ENCODE peak calls at places on chromosomes 2 and 18, in four cellular contexts. L is GM23338; G is effector memory CD4-positive, alpha-beta T cell; Y is psoas muscle. M is an unnamed sample. For H3K4me1, the result is how much of the 10 kb centered on the place peaks cover.

GRCh38 chr2:3959372-3959771 is 256.0 kb downstream of the DCDC2C start:
- DNase-seq in L (peak), G (no peak), Y (no peak), M (peak)

GRCh38 chr2:19178175-19178574 is 180.2 kb downstream of the OSR1 start:
- DNase-seq in L (no peak), G (no peak), Y (no peak), M (no peak)

GRCh38 chr2:158810761-158811470 is 15.8 kb downstream of the DAPL1 start:
- DNase-seq in L (no peak), G (no peak), Y (no peak), M (no peak)

GRCh38 chr18:26089247-26090129 is 925 bp downstream of the SS18 start:
- DNase-seq in L (peak), G (no peak), Y (no peak), M (no peak)

GRCh38 chr18:57043241-57043640 is 103.6 kb upstream of the BOD1L2 start:
- DNase-seq in L (no peak), G (no peak), Y (no peak), M (no peak)

GRCh38 chr2:148338544-148338943 is 306.0 kb upstream of the EPC2 start:
- DNase-seq in L (no peak), G (no peak), Y (no peak), M (no peak)

GRCh38 chr2:146458585-146458984 is 1386.2 kb upstream of the ACVR2A start:
- DNase-seq in L (no peak), G (no peak), Y (no peak), M (no peak)

GRCh38 chr2:73037947-73038585 is 33.4 kb downstream of the SFXN5 start:
- DNase-seq in L (no peak), G (no peak), Y (no peak), M (no peak)

GRCh38 chr18:56831988-56832387 is 180.8 kb downstream of the WDR7 start:
- DNase-seq in L (peak), G (no peak), Y (no peak), M (no peak)

GRCh38 chr2:122423934-122424333 is 668.5 kb downstream of the TSN start:
- DNase-seq in L (peak), G (no peak), Y (no peak), M (no peak)

GRCh38 chr2:68236080-68236734 is 16.1 kb downstream of the PPP3R1 start:
- DNase-seq in L (no peak), G (no peak), Y (no peak), M (no peak)
- H3K4me1 ChIP-seq in L (half or more), G (under half), Y (half or more), M (under half)

GRCh38 chr2:219421323-219421722 is 3.1 kb downstream of the DES start:
- DNase-seq in L (no peak), G (no peak), Y (no peak), M (no peak)
- H3K4me3 ChIP-seq in L (no peak), G (no peak), Y (peak), M (no peak)

GRCh38 chr2:26119521-26119920 is 53.4 kb upstream of the GAREM2 start:
- DNase-seq in L (no peak), G (no peak), Y (no peak), M (no peak)
- H3K4me1 ChIP-seq in L (under half), G (under half), Y (under half), M (under half)

GRCh38 chr2:190062617-190063016 is at the start of gene MSTN:
- DNase-seq in L (no peak), G (no peak), Y (no peak), M (no peak)
- H3K4me3 ChIP-seq in L (no peak), G (no peak), Y (peak), M (no peak)

DNA sequence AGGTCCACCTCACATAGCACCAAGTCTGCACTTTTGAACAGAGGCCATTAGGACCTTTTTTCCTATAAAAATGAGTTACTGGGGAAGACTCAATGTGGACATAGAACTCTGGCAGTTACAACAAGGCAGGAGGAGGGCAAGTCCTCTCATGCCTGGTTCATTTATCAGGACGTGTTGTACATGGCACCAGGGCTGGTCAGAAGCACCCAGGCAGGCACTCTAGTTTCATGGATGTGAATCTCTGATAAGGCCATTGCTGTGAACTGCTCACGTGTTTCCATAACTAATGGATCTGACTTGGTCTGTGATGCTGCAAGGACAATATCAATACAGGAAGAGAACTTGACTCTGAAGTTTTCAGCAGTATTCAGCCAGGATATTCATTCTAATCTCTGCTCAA is 16.0 kb downstream of the CDC42EP3 start:
- DNase-seq in L (no peak), G (no peak), Y (no peak), M (no peak)
- H3K4me1 ChIP-seq in L (half or more), G (half or more), Y (half or more), M (under half)

GRCh38 chr2:38095655-38095995 is 19.7 kb upstream of the CYP1B1 start:
- DNase-seq in L (no peak), G (no peak), Y (no peak), M (no peak)

GRCh38 chr2:38098351-38099095 is 22.6 kb upstream of the CYP1B1 start:
- DNase-seq in L (peak), G (no peak), Y (no peak), M (no peak)

GRCh38 chr2:38095996-38096861 is 20.3 kb upstream of the CYP1B1 start:
- DNase-seq in L (peak), G (no peak), Y (peak), M (no peak)

GRCh38 chr2:38099096-38099997 is 23.4 kb upstream of the CYP1B1 start:
- DNase-seq in L (peak), G (no peak), Y (no peak), M (no peak)

GRCh38 chr2:38097611-38098350 is 21.8 kb upstream of the CYP1B1 start:
- DNase-seq in L (no peak), G (no peak), Y (no peak), M (no peak)
- H3K4me3 ChIP-seq in L (peak), G (no peak), Y (peak), M (no peak)

GRCh38 chr2:65413106-65413505 is 19.3 kb downstream of the SPRED2 start:
- DNase-seq in L (no peak), G (no peak), Y (no peak), M (no peak)

GRCh38 chr2:65404988-65405697 is 27.3 kb downstream of the SPRED2 start:
- DNase-seq in L (no peak), G (no peak), Y (no peak), M (no peak)

GRCh38 chr2:65411056-65411795 is 21.2 kb downstream of the SPRED2 start:
- DNase-seq in L (no peak), G (no peak), Y (no peak), M (no peak)

GRCh38 chr2:65407240-65407639 is 25.2 kb downstream of the SPRED2 start:
- DNase-seq in L (no peak), G (no peak), Y (no peak), M (no peak)

DNA sequence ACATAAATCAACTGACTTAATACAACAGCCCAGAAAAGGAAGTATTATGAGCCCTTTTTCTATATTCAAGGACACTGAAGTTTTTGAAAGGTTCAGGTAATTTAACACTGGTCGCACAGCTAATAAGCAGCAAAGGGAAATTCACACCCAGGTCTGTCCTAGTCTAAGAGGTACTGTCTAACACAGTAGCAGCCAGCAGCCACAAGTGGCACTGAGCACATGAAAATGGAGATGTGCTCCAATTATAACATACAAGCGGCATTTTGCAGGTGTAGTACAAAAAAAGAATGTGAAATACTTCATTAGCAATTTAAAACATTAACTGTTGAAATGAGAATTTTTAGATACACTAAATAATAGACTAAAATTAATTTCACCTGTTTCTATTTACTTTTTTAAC is 23.4 kb downstream of the SPRED2 start:
- DNase-seq in L (no peak), G (no peak), Y (no peak), M (no peak)
- H3K4me1 ChIP-seq in L (half or more), G (under half), Y (under half), M (under half)

GRCh38 chr2:127196998-127197397 is 23.1 kb downstream of the CYP27C1 start:
- DNase-seq in L (peak), G (no peak), Y (no peak), M (no peak)
- H3K4me3 ChIP-seq in L (no peak), G (peak), Y (no peak), M (no peak)